ENCODE peak calls at places on chromosome 2, in four cellular contexts. S, N, M and H are unnamed samples.
A peak's percentile ranks its signal among the peaks of the same experiment; 100 is the strongest.

GRCh38 chr2:159904127-159904564 is 106.1 kb upstream of the CD302 start:
- DNase-seq in S (no peak), N (no peak), M (peak; percentile 50), H (no peak)

GRCh38 chr2:26852405-26853348 is 4.7 kb downstream of the DPYSL5 start:
- DNase-seq in S (no peak), N (peak; percentile 47), M (no peak), H (no peak)

GRCh38 chr2:38720613-38721241 is 30.4 kb downstream of the SRSF7 start:
- DNase-seq in S (peak; percentile 90), N (no peak), M (no peak), H (no peak)

GRCh38 chr2:204019572-204020501 is 83.3 kb downstream of the ICOS start:
- DNase-seq in S (peak; percentile 56), N (no peak), M (no peak), H (no peak)

GRCh38 chr2:20523798-20524197 is 76.9 kb downstream of the RHOB start:
- DNase-seq in S (no peak), N (no peak), M (no peak), H (no peak)

GRCh38 chr2:146940016-146940685 is 904.7 kb upstream of the ACVR2A start:
- DNase-seq in S (no peak), N (no peak), M (no peak), H (no peak)

GRCh38 chr2:112229365-112229764 is 25.5 kb downstream of the ZC3H8 start:
- DNase-seq in S (peak; percentile 32), N (no peak), M (no peak), H (no peak)

GRCh38 chr2:111671426-111672150 is 212.4 kb downstream of the ANAPC1 start:
- DNase-seq in S (no peak), N (no peak), M (no peak), H (no peak)

GRCh38 chr2:147385600-147385999 is 459.2 kb upstream of the ACVR2A start:
- DNase-seq in S (no peak), N (no peak), M (no peak), H (no peak)